ENCODE peak calls at places on chromosome 1, in six cellular contexts. J is fibroblast of villous mesenchyme, Y is breast epithelium, K is osteoblast, B is left ventricle myocardium inferior, C is germinal center. G is an unnamed sample.

GRCh38 chr1:116325922-116326321 is 47.1 kb upstream of the ATP1A1 start:
- DNase-seq in Y (no peak), J (no peak), K (no peak), B (no peak), C (no peak), G (no peak)

GRCh38 chr1:185325413-185325812 is 8.4 kb upstream of the IVNS1ABP start:
- DNase-seq in C (no peak), Y (no peak), B (no peak), J (peak), K (no peak), G (no peak)

GRCh38 chr1:206558794-206559660 is 51.7 kb downstream of the RASSF5 start:
- DNase-seq in Y (no peak), J (no peak), K (no peak), B (no peak), C (peak), G (no peak)

GRCh38 chr1:159218846-159219636 is 14.4 kb downstream of the ACKR1 start:
- DNase-seq in B (no peak), J (no peak), Y (no peak), C (no peak), K (no peak), G (no peak)

GRCh38 chr1:209530990-209531389 is 52.5 kb upstream of the CAMK1G start:
- DNase-seq in Y (no peak), B (no peak), J (peak), C (no peak), K (no peak), G (no peak)

GRCh38 chr1:59427784-59428183 is 130.9 kb downstream of the FGGY start:
- DNase-seq in K (no peak), J (no peak), B (no peak), Y (no peak), C (no peak), G (no peak)

GRCh38 chr1:203684077-203684476 is 57.4 kb downstream of the ATP2B4 start:
- DNase-seq in Y (no peak), C (no peak), J (no peak), B (no peak), K (no peak), G (no peak)

GRCh38 chr1:226397011-226397926 is 10.6 kb downstream of the PARP1 start:
- DNase-seq in K (no peak), Y (no peak), C (no peak), B (no peak), J (peak), G (no peak)

GRCh38 chr1:210647406-210648333 is 319.0 kb downstream of the HHAT start:
- DNase-seq in K (peak), J (peak), B (no peak), C (no peak), Y (no peak), G (no peak)

GRCh38 chr1:8389962-8390535 is 72.1 kb downstream of the SLC45A1 start:
- DNase-seq in C (no peak), J (no peak), Y (no peak), B (no peak), K (no peak), G (no peak)

GRCh38 chr1:237873487-237873927 is 17.2 kb downstream of the ZP4 start:
- DNase-seq in K (no peak), C (no peak), Y (no peak), J (peak), B (no peak), G (no peak)

GRCh38 chr1:199265319-199265718 is 626.5 kb downstream of the PTPRC start:
- DNase-seq in J (no peak), Y (no peak), B (no peak), K (no peak), C (no peak), G (no peak)

GRCh38 chr1:59043796-59044195 is 253.1 kb upstream of the FGGY start:
- DNase-seq in K (peak), C (no peak), B (peak), Y (peak), J (peak), G (peak)